ENCODE peak calls at places on chromosomes 4 and X, in five cellular contexts. One of them, this sample, is unnamed.

GRCh38 chr4:56728512-56728911 is 47.4 kb upstream of the HOPX start:
- DNase-seq in thoracic aorta: no peak
- DNase-seq in A673: peak; percentile 14
- DNase-seq in astrocyte: peak; percentile 90
- DNase-seq in A549: peak; percentile 11
- DNase-seq in this sample: no peak

GRCh38 chr4:41158756-41159155 is 55.6 kb downstream of the APBB2 start:
- DNase-seq in thoracic aorta: no peak
- DNase-seq in astrocyte: no peak
- DNase-seq in A673: no peak
- DNase-seq in A549: no peak
- DNase-seq in this sample: no peak

GRCh38 chr4:37749398-37749988 is 63.3 kb upstream of the RELL1 start:
- DNase-seq in astrocyte: no peak
- DNase-seq in A673: no peak
- DNase-seq in thoracic aorta: no peak
- DNase-seq in A549: no peak
- DNase-seq in this sample: no peak

GRCh38 chr4:107755841-107756356 is 35.9 kb upstream of the PAPSS1 start:
- DNase-seq in A549: no peak
- DNase-seq in thoracic aorta: no peak
- DNase-seq in astrocyte: peak; percentile 38
- DNase-seq in A673: no peak
- DNase-seq in this sample: no peak

GRCh38 chrX:49761481-49761880 is 65.7 kb upstream of the PAGE1 start:
- DNase-seq in astrocyte: no peak
- DNase-seq in A549: peak; percentile 11
- DNase-seq in thoracic aorta: no peak
- DNase-seq in A673: peak; percentile 34
- DNase-seq in this sample: no peak

GRCh38 chrX:68842781-68843581 is 14.2 kb downstream of the EFNB1 start:
- DNase-seq in thoracic aorta: no peak
- DNase-seq in astrocyte: peak; percentile 49
- DNase-seq in A549: no peak
- DNase-seq in A673: peak; percentile 43
- DNase-seq in this sample: no peak

GRCh38 chr4:113444386-113444785 is 317.2 kb downstream of the CAMK2D start:
- DNase-seq in thoracic aorta: no peak
- DNase-seq in astrocyte: peak; percentile 88
- DNase-seq in A673: peak; percentile 14
- DNase-seq in A549: no peak
- DNase-seq in this sample: no peak

GRCh38 chrX:65679071-65679540 is 11.7 kb downstream of the MSN start:
- DNase-seq in A549: peak; percentile 62
- DNase-seq in A673: no peak
- DNase-seq in astrocyte: peak; percentile 74
- DNase-seq in thoracic aorta: no peak
- DNase-seq in this sample: no peak

DNA sequence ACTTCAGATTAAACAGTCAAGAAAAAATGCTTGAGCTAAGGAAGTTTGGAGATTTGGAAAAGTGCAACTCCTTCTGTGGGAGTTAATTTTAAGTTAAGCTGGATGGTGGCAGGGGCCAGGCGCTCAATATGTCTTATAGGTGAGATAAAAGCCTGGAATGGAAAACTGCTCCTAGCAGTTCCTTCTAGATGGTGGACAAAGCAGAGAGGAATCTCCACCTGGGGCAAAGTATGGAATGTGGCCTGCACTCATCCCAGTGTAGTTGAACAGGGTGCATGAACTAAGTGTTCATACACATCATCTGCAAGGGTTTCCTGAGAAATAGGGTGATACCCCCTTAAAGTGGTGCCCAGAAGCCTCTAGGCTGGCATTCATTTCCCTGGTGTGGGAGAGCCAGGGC is 227.1 kb downstream of the FGF13 start:
- DNase-seq in A673: no peak
- DNase-seq in A549: no peak
- DNase-seq in astrocyte: no peak
- DNase-seq in thoracic aorta: no peak
- DNase-seq in this sample: no peak
- TF ChIP-seq CTCF in A673: no peak
- TF ChIP-seq CTCF in A549: no peak
- TF ChIP-seq CTCF in astrocyte: no peak
- TF ChIP-seq CTCF in thoracic aorta: no peak
- TF ChIP-seq CTCF in this sample: no peak

GRCh38 chr4:183638436-183638835 is 20.5 kb downstream of the RWDD4 start:
- DNase-seq in thoracic aorta: no peak
- DNase-seq in astrocyte: peak; percentile 53
- DNase-seq in A549: no peak
- DNase-seq in A673: no peak
- DNase-seq in this sample: no peak
- H3K27ac ChIP-seq in thoracic aorta: peak overlapping the region; percentile 90
- H3K27ac ChIP-seq in astrocyte: peak overlapping the region; percentile 59
- H3K27ac ChIP-seq in A549: peak overlapping the region; percentile 89
- H3K27ac ChIP-seq in A673: no peak overlapping the region
- H3K27ac ChIP-seq in this sample: no peak overlapping the region

DNA sequence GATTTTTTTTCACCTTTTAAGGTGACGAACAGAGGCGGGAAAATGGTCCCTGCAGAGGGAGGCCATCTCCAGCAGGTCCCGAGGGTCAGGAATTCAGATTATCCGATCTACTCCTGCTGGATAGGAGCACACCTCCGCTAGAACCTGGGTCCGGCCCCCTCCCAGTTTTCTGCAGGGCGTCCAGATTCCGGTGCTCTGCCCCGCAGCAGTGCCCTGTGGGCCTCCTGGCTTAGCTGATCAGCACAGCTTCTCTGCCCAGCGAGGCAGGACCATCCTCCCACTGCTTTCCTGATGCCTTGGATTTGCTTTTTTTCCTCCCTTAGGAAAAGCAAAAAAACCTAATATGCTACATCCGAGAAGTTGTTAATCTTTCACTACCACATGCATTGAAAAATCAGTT is 2.3 kb downstream of the TBL1X start:
- DNase-seq in A673: no peak
- DNase-seq in A549: no peak
- DNase-seq in astrocyte: no peak
- DNase-seq in thoracic aorta: no peak
- DNase-seq in this sample: no peak
- H3K4me3 ChIP-seq in A673: no peak overlapping the region
- H3K4me3 ChIP-seq in A549: no peak overlapping the region
- H3K4me3 ChIP-seq in astrocyte: peak overlapping the region; percentile 58
- H3K4me3 ChIP-seq in thoracic aorta: peak overlapping the region; percentile 80
- H3K4me3 ChIP-seq in this sample: no peak overlapping the region

GRCh38 chrX:9992724-9993123 is 25.6 kb downstream of the CLDN34 start:
- DNase-seq in A549: no peak
- DNase-seq in A673: no peak
- DNase-seq in astrocyte: no peak
- DNase-seq in thoracic aorta: no peak
- DNase-seq in this sample: no peak

GRCh38 chrX:9992061-9992460 is 24.9 kb downstream of the CLDN34 start:
- DNase-seq in thoracic aorta: no peak
- DNase-seq in A549: no peak
- DNase-seq in A673: no peak
- DNase-seq in astrocyte: no peak
- DNase-seq in this sample: no peak

GRCh38 chrX:9983463-9983862 is 16.3 kb downstream of the CLDN34 start:
- DNase-seq in thoracic aorta: no peak
- DNase-seq in astrocyte: no peak
- DNase-seq in A549: no peak
- DNase-seq in A673: no peak
- DNase-seq in this sample: no peak

DNA sequence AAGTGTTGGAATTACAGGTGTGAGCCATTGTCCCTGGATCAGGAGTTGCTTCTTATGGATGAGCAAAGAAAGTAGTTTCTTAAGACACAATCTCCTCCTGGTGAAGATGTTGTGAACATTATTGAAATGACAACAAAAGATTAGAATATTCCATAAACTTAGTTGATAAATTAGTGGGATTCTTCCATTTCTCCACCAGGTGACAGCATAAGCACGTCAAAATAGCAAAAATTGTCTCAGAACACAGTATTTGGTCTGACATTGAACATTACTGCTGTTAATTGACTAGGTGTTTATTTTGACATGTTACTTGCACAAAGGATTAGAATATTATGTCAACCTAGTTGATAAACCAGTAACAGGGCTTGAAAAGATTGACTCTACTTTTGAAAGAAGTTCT is 21.6 kb downstream of the CLDN34 start:
- DNase-seq in thoracic aorta: no peak
- DNase-seq in A673: peak; percentile 25
- DNase-seq in astrocyte: no peak
- DNase-seq in A549: peak; percentile 30
- DNase-seq in this sample: no peak
- TF ChIP-seq CTCF in thoracic aorta: peak; percentile 30
- TF ChIP-seq CTCF in A673: peak; percentile 53
- TF ChIP-seq CTCF in astrocyte: peak; percentile 44
- TF ChIP-seq CTCF in A549: peak; percentile 84
- TF ChIP-seq CTCF in this sample: peak; percentile 57

GRCh38 chrX:12999422-12999821 is 24.5 kb downstream of the TMSB4X start:
- DNase-seq in thoracic aorta: no peak
- DNase-seq in A549: no peak
- DNase-seq in A673: peak; percentile 12
- DNase-seq in astrocyte: no peak
- DNase-seq in this sample: no peak
- H3K27ac ChIP-seq in thoracic aorta: no peak overlapping the region
- H3K27ac ChIP-seq in A549: peak overlapping the region; percentile 86
- H3K27ac ChIP-seq in A673: no peak overlapping the region
- H3K27ac ChIP-seq in astrocyte: no peak overlapping the region
- H3K27ac ChIP-seq in this sample: no peak overlapping the region

DNA sequence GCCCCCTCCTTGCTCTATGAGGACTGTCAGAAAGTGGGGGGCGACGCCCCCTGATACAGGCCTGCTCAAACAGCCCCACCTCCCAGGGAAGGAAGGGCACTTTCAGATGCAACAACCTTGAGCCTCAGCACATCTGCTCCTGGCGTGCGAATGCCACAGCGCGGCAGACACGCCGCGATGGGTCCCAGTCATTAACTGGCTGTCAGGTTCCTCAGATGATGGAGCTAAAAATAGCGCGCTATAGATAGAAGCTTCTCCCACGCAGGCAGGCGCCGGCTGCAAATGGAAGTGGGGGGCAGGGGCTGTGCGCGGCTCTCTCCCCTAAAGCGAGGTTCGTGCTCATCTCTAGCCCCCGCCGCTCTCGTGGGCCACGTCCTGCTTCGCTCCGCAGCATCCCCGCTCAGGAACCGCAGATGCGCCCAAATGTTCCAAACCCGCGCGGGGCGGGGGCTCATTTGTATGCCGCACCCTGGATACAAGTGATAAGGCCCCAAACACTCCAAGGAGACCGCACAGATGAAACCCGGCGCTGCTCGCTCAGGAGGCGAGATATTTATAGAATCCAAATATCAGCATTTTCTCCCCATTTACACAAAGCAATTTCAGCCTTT is 57.7 kb upstream of the LGI2 start:
- DNase-seq in astrocyte: peak; percentile 24
- DNase-seq in A549: no peak
- DNase-seq in thoracic aorta: no peak
- DNase-seq in A673: peak; percentile 29
- DNase-seq in this sample: peak; percentile 66
- H3K4me3 ChIP-seq in astrocyte: peak overlapping the region; percentile 31
- H3K4me3 ChIP-seq in A549: no peak overlapping the region
- H3K4me3 ChIP-seq in thoracic aorta: peak overlapping the region; percentile 65
- H3K4me3 ChIP-seq in A673: no peak overlapping the region
- H3K4me3 ChIP-seq in this sample: peak overlapping the region; percentile 63

This sample was measured in dorsolateral prefrontal cortex.